ENCODE peak calls at places on chromosomes 11 and 22, in seven cellular contexts. V is glutamatergic neuron; P is posterior cingulate gyrus; A is non-pigmented ciliary epithelial cell; J is naive thymus-derived CD8-positive, alpha-beta T cell; I is stimulated activated CD4-positive, alpha-beta T cell treated with anti-CD3 and anti-CD28 coated beads, Interleukin-2, amount 100 ng/mL, for 4 hours; T is activated CD4-positive, alpha-beta T cell treated with anti-CD3 and anti-CD28 coated beads, Interleukin-2, amount 10 ng/mL, durations not matched to agents 7 days and 5 days. X is an unnamed sample.

GRCh38 chr22:50698546-50698945 is 25.9 kb downstream of the SHANK3 start:
- DNase-seq in A (no peak), P (peak), I (no peak), J (no peak), T (no peak), V (peak), X (no peak)

GRCh38 chr22:29623553-29624169 is 20.2 kb downstream of the NF2 start:
- DNase-seq in I (no peak), P (no peak), J (no peak), V (no peak), T (no peak), A (no peak), X (no peak)

GRCh38 chr11:95092549-95093324 is 3.1 kb downstream of the ENDOD1 start:
- DNase-seq in T (peak), J (peak), A (no peak), V (no peak), I (peak), P (no peak), X (peak)

GRCh38 chr22:46748206-46748947 is 10.3 kb upstream of the CERK start:
- DNase-seq in A (no peak), J (no peak), I (no peak), V (no peak), P (no peak), T (no peak), X (no peak)

GRCh38 chr11:15101072-15101701 is 13.5 kb upstream of the INSC start:
- DNase-seq in A (peak), T (peak), P (peak), I (peak), V (peak), J (peak), X (peak)

GRCh38 chr22:22995166-22995565 is 75.2 kb upstream of the GNAZ start:
- DNase-seq in I (no peak), A (no peak), T (no peak), P (no peak), J (no peak), V (no peak), X (no peak)

GRCh38 chr11:46446343-46446751 is 54.8 kb upstream of the CHRM4 start:
- DNase-seq in J (no peak), I (no peak), T (no peak), V (no peak), A (no peak), P (no peak), X (no peak)

GRCh38 chr22:26404851-26405357 is 24.2 kb upstream of the ASPHD2 start:
- DNase-seq in P (no peak), J (no peak), I (no peak), A (no peak), V (no peak), T (no peak), X (no peak)

GRCh38 chr22:23786752-23787599 is at the start of gene SMARCB1:
- DNase-seq in J (peak), T (peak), A (peak), V (peak), P (peak), I (peak), X (peak)

GRCh38 chr22:46366801-46367706 is 31.5 kb downstream of the TRMU start:
- DNase-seq in P (no peak), T (no peak), J (peak), I (no peak), A (no peak), V (no peak), X (no peak)

GRCh38 chr11:20353829-20354434 is 9.6 kb upstream of the HTATIP2 start:
- DNase-seq in P (no peak), T (peak), A (no peak), I (no peak), V (peak), J (no peak), X (no peak)

GRCh38 chr11:61587951-61588695 is 7.2 kb upstream of the SYT7 start:
- DNase-seq in P (no peak), T (peak), I (peak), A (no peak), V (peak), J (peak), X (no peak)

GRCh38 chr11:70796601-70797000 is 398.3 kb downstream of the CTTN start:
- DNase-seq in J (no peak), V (no peak), T (no peak), P (no peak), I (no peak), A (no peak), X (no peak)